ENCODE peak calls at places on chromosomes 3 and 15, in nine cellular contexts. One of them, this sample, is unnamed.

GRCh38 chr3:169818330-169818729 is 5.6 kb upstream of the LRRC34 start:
- DNase-seq in pancreas: no peak
- DNase-seq in SHP77: no peak
- DNase-seq in WTC11: no peak
- DNase-seq in adrenal gland: no peak
- DNase-seq in activated T-helper 1 cell treated with Interleukin-2 at 50 U/mL for 16 hours: no peak
- DNase-seq in effector memory CD8-positive, alpha-beta T cell: no peak
- DNase-seq in dermis blood vessel endothelial cell: no peak
- DNase-seq in GM23248: peak; percentile 52
- DNase-seq in this sample: no peak

GRCh38 chr3:105606052-105606451 is 239.3 kb downstream of the ALCAM start:
- DNase-seq in pancreas: no peak
- DNase-seq in SHP77: no peak
- DNase-seq in WTC11: no peak
- DNase-seq in adrenal gland: no peak
- DNase-seq in activated T-helper 1 cell treated with Interleukin-2 at 50 U/mL for 16 hours: no peak
- DNase-seq in effector memory CD8-positive, alpha-beta T cell: no peak
- DNase-seq in dermis blood vessel endothelial cell: no peak
- DNase-seq in GM23248: peak; percentile 72
- DNase-seq in this sample: no peak

GRCh38 chr3:42262525-42262924 is 3.5 kb downstream of the CCK start:
- DNase-seq in pancreas: no peak
- DNase-seq in SHP77: no peak
- DNase-seq in WTC11: no peak
- DNase-seq in adrenal gland: no peak
- DNase-seq in activated T-helper 1 cell treated with Interleukin-2 at 50 U/mL for 16 hours: no peak
- DNase-seq in effector memory CD8-positive, alpha-beta T cell: no peak
- DNase-seq in dermis blood vessel endothelial cell: no peak
- DNase-seq in GM23248: peak; percentile 94
- DNase-seq in this sample: peak; percentile 9

GRCh38 chr3:175312766-175313165 is 453.6 kb downstream of the NAALADL2 start:
- DNase-seq in pancreas: no peak
- DNase-seq in SHP77: no peak
- DNase-seq in WTC11: no peak
- DNase-seq in adrenal gland: no peak
- DNase-seq in activated T-helper 1 cell treated with Interleukin-2 at 50 U/mL for 16 hours: no peak
- DNase-seq in effector memory CD8-positive, alpha-beta T cell: no peak
- DNase-seq in dermis blood vessel endothelial cell: no peak
- DNase-seq in GM23248: no peak
- DNase-seq in this sample: no peak

GRCh38 chr15:40115670-40116093 is 7.0 kb upstream of the BMF start:
- DNase-seq in pancreas: peak; percentile 77
- DNase-seq in SHP77: no peak
- DNase-seq in WTC11: peak; percentile 63
- DNase-seq in adrenal gland: no peak
- DNase-seq in activated T-helper 1 cell treated with Interleukin-2 at 50 U/mL for 16 hours: no peak
- DNase-seq in effector memory CD8-positive, alpha-beta T cell: peak; percentile 27
- DNase-seq in dermis blood vessel endothelial cell: no peak
- DNase-seq in GM23248: no peak
- DNase-seq in this sample: no peak

GRCh38 chr15:89662893-89663673 is 7.8 kb upstream of the KIF7 start:
- DNase-seq in pancreas: no peak
- DNase-seq in SHP77: no peak
- DNase-seq in WTC11: no peak
- DNase-seq in adrenal gland: peak; percentile 78
- DNase-seq in activated T-helper 1 cell treated with Interleukin-2 at 50 U/mL for 16 hours: no peak
- DNase-seq in effector memory CD8-positive, alpha-beta T cell: no peak
- DNase-seq in dermis blood vessel endothelial cell: peak; percentile 79
- DNase-seq in GM23248: peak; percentile 98
- DNase-seq in this sample: peak; percentile 91

GRCh38 chr3:46417120-46417510 is 10.1 kb downstream of the CCRL2 start:
- DNase-seq in pancreas: no peak
- DNase-seq in SHP77: no peak
- DNase-seq in WTC11: no peak
- DNase-seq in adrenal gland: no peak
- DNase-seq in activated T-helper 1 cell treated with Interleukin-2 at 50 U/mL for 16 hours: no peak
- DNase-seq in effector memory CD8-positive, alpha-beta T cell: no peak
- DNase-seq in dermis blood vessel endothelial cell: no peak
- DNase-seq in GM23248: no peak
- DNase-seq in this sample: no peak

GRCh38 chr3:51622868-51623267 is 48.2 kb upstream of the TEX264 start:
- DNase-seq in pancreas: no peak
- DNase-seq in SHP77: no peak
- DNase-seq in WTC11: no peak
- DNase-seq in adrenal gland: no peak
- DNase-seq in activated T-helper 1 cell treated with Interleukin-2 at 50 U/mL for 16 hours: no peak
- DNase-seq in effector memory CD8-positive, alpha-beta T cell: no peak
- DNase-seq in dermis blood vessel endothelial cell: no peak
- DNase-seq in GM23248: peak; percentile 52
- DNase-seq in this sample: no peak

GRCh38 chr3:185822221-185822956 is 2.5 kb downstream of the IGF2BP2 start:
- DNase-seq in pancreas: no peak
- DNase-seq in SHP77: no peak
- DNase-seq in WTC11: no peak
- DNase-seq in adrenal gland: no peak
- DNase-seq in activated T-helper 1 cell treated with Interleukin-2 at 50 U/mL for 16 hours: no peak
- DNase-seq in effector memory CD8-positive, alpha-beta T cell: no peak
- DNase-seq in dermis blood vessel endothelial cell: peak; percentile 54
- DNase-seq in GM23248: peak; percentile 84
- DNase-seq in this sample: peak; percentile 61

GRCh38 chr3:9224490-9224889 is 25.0 kb downstream of the SRGAP3 start:
- DNase-seq in pancreas: no peak
- DNase-seq in SHP77: no peak
- DNase-seq in WTC11: no peak
- DNase-seq in adrenal gland: no peak
- DNase-seq in activated T-helper 1 cell treated with Interleukin-2 at 50 U/mL for 16 hours: no peak
- DNase-seq in effector memory CD8-positive, alpha-beta T cell: no peak
- DNase-seq in dermis blood vessel endothelial cell: no peak
- DNase-seq in GM23248: peak; percentile 36
- DNase-seq in this sample: no peak

GRCh38 chr3:16869606-16870005 is 15.1 kb upstream of the PLCL2 start:
- DNase-seq in pancreas: no peak
- DNase-seq in SHP77: no peak
- DNase-seq in WTC11: no peak
- DNase-seq in adrenal gland: no peak
- DNase-seq in activated T-helper 1 cell treated with Interleukin-2 at 50 U/mL for 16 hours: no peak
- DNase-seq in effector memory CD8-positive, alpha-beta T cell: no peak
- DNase-seq in dermis blood vessel endothelial cell: no peak
- DNase-seq in GM23248: peak; percentile 34
- DNase-seq in this sample: no peak

GRCh38 chr3:34995771-34996430 is 643.4 kb upstream of the ARPP21 start:
- DNase-seq in pancreas: no peak
- DNase-seq in SHP77: no peak
- DNase-seq in WTC11: no peak
- DNase-seq in adrenal gland: no peak
- DNase-seq in activated T-helper 1 cell treated with Interleukin-2 at 50 U/mL for 16 hours: no peak
- DNase-seq in effector memory CD8-positive, alpha-beta T cell: no peak
- DNase-seq in dermis blood vessel endothelial cell: no peak
- DNase-seq in GM23248: no peak
- DNase-seq in this sample: no peak

GRCh38 chr15:64149424-64150235 is 1.9 kb upstream of the SNX22 start:
- DNase-seq in pancreas: no peak
- DNase-seq in SHP77: peak; percentile 15
- DNase-seq in WTC11: no peak
- DNase-seq in adrenal gland: peak; percentile 27
- DNase-seq in activated T-helper 1 cell treated with Interleukin-2 at 50 U/mL for 16 hours: no peak
- DNase-seq in effector memory CD8-positive, alpha-beta T cell: no peak
- DNase-seq in dermis blood vessel endothelial cell: peak; percentile 41
- DNase-seq in GM23248: no peak
- DNase-seq in this sample: no peak

GRCh38 chr3:69051796-69052566 is at the start of gene TMF1:
- DNase-seq in pancreas: peak; percentile 98
- DNase-seq in SHP77: no peak
- DNase-seq in WTC11: peak; percentile 95
- DNase-seq in adrenal gland: peak; percentile 99
- DNase-seq in activated T-helper 1 cell treated with Interleukin-2 at 50 U/mL for 16 hours: peak; percentile 93
- DNase-seq in effector memory CD8-positive, alpha-beta T cell: peak; percentile 98
- DNase-seq in dermis blood vessel endothelial cell: peak; percentile 100
- DNase-seq in GM23248: peak; percentile 100
- DNase-seq in this sample: peak; percentile 95

GRCh38 chr3:153052096-153052460 is 109.9 kb upstream of the RAP2B start:
- DNase-seq in pancreas: no peak
- DNase-seq in SHP77: no peak
- DNase-seq in WTC11: no peak
- DNase-seq in adrenal gland: peak; percentile 28
- DNase-seq in activated T-helper 1 cell treated with Interleukin-2 at 50 U/mL for 16 hours: no peak
- DNase-seq in effector memory CD8-positive, alpha-beta T cell: no peak
- DNase-seq in dermis blood vessel endothelial cell: peak; percentile 82
- DNase-seq in GM23248: peak; percentile 95
- DNase-seq in this sample: no peak

GRCh38 chr3:128404276-128405062 is 62.2 kb downstream of the DNAJB8 start:
- DNase-seq in pancreas: peak; percentile 50
- DNase-seq in SHP77: no peak
- DNase-seq in WTC11: no peak
- DNase-seq in adrenal gland: no peak
- DNase-seq in activated T-helper 1 cell treated with Interleukin-2 at 50 U/mL for 16 hours: no peak
- DNase-seq in effector memory CD8-positive, alpha-beta T cell: no peak
- DNase-seq in dermis blood vessel endothelial cell: no peak
- DNase-seq in GM23248: no peak
- DNase-seq in this sample: no peak

GRCh38 chr3:125150525-125151436 is 61.8 kb downstream of the SLC12A8 start:
- DNase-seq in pancreas: no peak
- DNase-seq in SHP77: peak; percentile 26
- DNase-seq in WTC11: peak; percentile 78
- DNase-seq in adrenal gland: peak; percentile 79
- DNase-seq in activated T-helper 1 cell treated with Interleukin-2 at 50 U/mL for 16 hours: peak; percentile 22
- DNase-seq in effector memory CD8-positive, alpha-beta T cell: peak; percentile 35
- DNase-seq in dermis blood vessel endothelial cell: peak; percentile 66
- DNase-seq in GM23248: peak; percentile 40
- DNase-seq in this sample: no peak

This sample was measured in HS-27A.